ENCODE peak calls at places on chromosomes 7 and 10, in four cellular contexts. One of them, this sample, is unnamed.

GRCh38 chr10:109978481-109978880 is 29.3 kb upstream of the ADD3 start:
- DNase-seq in heart left ventricle: peak
- DNase-seq in stomach: peak
- DNase-seq in GM12878: no peak
- DNase-seq in this sample: peak

GRCh38 chr7:26723140-26723539 is 141.2 kb downstream of the SKAP2 start:
- DNase-seq in stomach: no peak
- DNase-seq in heart left ventricle: no peak
- DNase-seq in GM12878: no peak
- DNase-seq in this sample: no peak

GRCh38 chr10:6503171-6503570 is 76.9 kb downstream of the PRKCQ start:
- DNase-seq in heart left ventricle: no peak
- DNase-seq in stomach: no peak
- DNase-seq in GM12878: no peak
- DNase-seq in this sample: no peak

GRCh38 chr10:74704629-74705360 is 121.6 kb upstream of the KAT6B start:
- DNase-seq in GM12878: no peak
- DNase-seq in stomach: no peak
- DNase-seq in heart left ventricle: no peak
- DNase-seq in this sample: no peak

GRCh38 chr7:135492151-135492550 is 17.8 kb downstream of the CNOT4 start:
- DNase-seq in GM12878: no peak
- DNase-seq in heart left ventricle: no peak
- DNase-seq in stomach: no peak
- DNase-seq in this sample: no peak

GRCh38 chr7:2209146-2209960 is 23.4 kb downstream of the MAD1L1 start:
- DNase-seq in heart left ventricle: peak
- DNase-seq in stomach: peak
- DNase-seq in GM12878: peak
- DNase-seq in this sample: peak

GRCh38 chr10:27240891-27241639 is 468 bp upstream of the ACBD5 start:
- DNase-seq in heart left ventricle: no peak
- DNase-seq in stomach: peak
- DNase-seq in GM12878: no peak
- DNase-seq in this sample: peak

GRCh38 chr7:143068446-143068845 is 16.3 kb downstream of the OR6V1 start:
- DNase-seq in stomach: no peak
- DNase-seq in heart left ventricle: no peak
- DNase-seq in GM12878: no peak
- DNase-seq in this sample: no peak

GRCh38 chr7:150451097-150451793 is 815 bp downstream of the GIMAP8 start:
- DNase-seq in GM12878: peak
- DNase-seq in heart left ventricle: peak
- DNase-seq in stomach: no peak
- DNase-seq in this sample: peak

GRCh38 chr10:102998508-102998907 is 80.4 kb downstream of the CNNM2 start:
- DNase-seq in stomach: no peak
- DNase-seq in GM12878: no peak
- DNase-seq in heart left ventricle: no peak
- DNase-seq in this sample: no peak

GRCh38 chr10:78896169-78896931 is 172.4 kb upstream of the ZMIZ1 start:
- DNase-seq in heart left ventricle: no peak
- DNase-seq in GM12878: no peak
- DNase-seq in stomach: no peak
- DNase-seq in this sample: no peak

GRCh38 chr7:95264225-95264927 is 60.0 kb downstream of the PON1 start:
- DNase-seq in stomach: no peak
- DNase-seq in GM12878: no peak
- DNase-seq in heart left ventricle: no peak
- DNase-seq in this sample: no peak

GRCh38 chr10:130193493-130194193 is 57.5 kb downstream of the GLRX3 start:
- DNase-seq in stomach: no peak
- DNase-seq in heart left ventricle: no peak
- DNase-seq in GM12878: no peak
- DNase-seq in this sample: no peak

GRCh38 chr7:23254051-23254681 is 7.6 kb downstream of the GPNMB start:
- DNase-seq in GM12878: no peak
- DNase-seq in stomach: no peak
- DNase-seq in heart left ventricle: no peak
- DNase-seq in this sample: no peak

GRCh38 chr7:135186841-135187253 is 16.3 kb upstream of the CYREN start:
- DNase-seq in heart left ventricle: no peak
- DNase-seq in stomach: peak
- DNase-seq in GM12878: no peak
- DNase-seq in this sample: no peak

GRCh38 chr10:59880019-59880717 is 26.2 kb downstream of the CCDC6 start:
- DNase-seq in stomach: no peak
- DNase-seq in GM12878: no peak
- DNase-seq in heart left ventricle: no peak
- DNase-seq in this sample: no peak

GRCh38 chr10:124222298-124223000 is 129.1 kb upstream of the CHST15 start:
- DNase-seq in GM12878: no peak
- DNase-seq in heart left ventricle: no peak
- DNase-seq in stomach: no peak
- DNase-seq in this sample: no peak

GRCh38 chr7:98855610-98856009 is 14.2 kb downstream of the TMEM130 start:
- DNase-seq in GM12878: no peak
- DNase-seq in heart left ventricle: no peak
- DNase-seq in stomach: no peak
- DNase-seq in this sample: no peak

GRCh38 chr7:98856021-98856422 is 13.8 kb downstream of the TMEM130 start:
- DNase-seq in stomach: no peak
- DNase-seq in heart left ventricle: no peak
- DNase-seq in GM12878: no peak
- DNase-seq in this sample: no peak

GRCh38 chr7:98848918-98849317 is 20.9 kb downstream of the TMEM130 start:
- DNase-seq in GM12878: no peak
- DNase-seq in stomach: no peak
- DNase-seq in heart left ventricle: no peak
- DNase-seq in this sample: no peak

GRCh38 chr7:98852826-98853225 is 17.0 kb downstream of the TMEM130 start:
- DNase-seq in GM12878: no peak
- DNase-seq in stomach: no peak
- DNase-seq in heart left ventricle: no peak
- DNase-seq in this sample: no peak
- H3K27ac ChIP-seq in GM12878: no peak
- H3K27ac ChIP-seq in stomach: no peak
- H3K27ac ChIP-seq in heart left ventricle: no peak
- H3K27ac ChIP-seq in this sample: no peak

DNA sequence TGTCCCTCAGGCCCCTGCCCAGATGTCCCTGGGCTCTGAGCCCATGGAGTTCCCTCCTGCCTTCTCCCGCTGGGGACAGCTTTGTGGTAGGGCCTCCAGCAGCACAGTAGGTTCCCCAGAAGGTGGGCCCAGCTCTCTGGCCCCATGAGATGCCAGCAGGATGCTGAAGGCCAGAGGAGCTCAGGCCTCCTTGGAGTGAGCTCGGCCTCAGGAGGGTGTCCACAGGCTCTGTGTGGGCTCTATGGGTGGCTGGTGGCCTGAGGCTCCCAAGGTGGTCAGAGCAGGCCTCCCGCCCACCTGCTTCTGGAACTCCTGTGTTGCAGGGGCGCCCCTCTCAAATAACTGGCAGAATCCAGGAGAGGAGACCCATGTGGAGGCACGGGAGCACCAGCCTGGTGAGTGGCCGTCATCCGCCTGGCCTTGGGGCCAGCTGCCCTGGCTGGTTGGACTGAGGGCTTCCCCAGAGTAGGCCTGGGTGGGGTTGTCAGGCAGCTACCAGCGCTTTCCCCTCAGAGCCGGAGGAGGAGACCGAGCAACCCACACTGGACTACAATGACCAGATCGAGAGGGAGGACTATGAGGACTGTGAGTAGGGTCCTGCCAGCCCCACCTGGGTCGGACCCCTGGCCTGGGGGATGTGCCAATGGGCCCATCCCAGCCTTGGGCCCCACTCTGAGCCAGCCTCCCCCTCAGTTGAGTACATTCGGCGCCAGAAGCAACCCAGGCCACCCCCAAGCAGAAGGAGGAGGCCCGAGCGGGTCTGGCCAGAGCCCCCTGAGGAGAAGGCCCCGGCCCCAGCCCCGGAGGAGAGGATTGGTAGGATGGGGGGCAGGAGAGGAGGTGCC is 3.2 kb downstream of the AEBP1 start:
- DNase-seq in stomach: no peak
- DNase-seq in heart left ventricle: no peak
- DNase-seq in GM12878: no peak
- DNase-seq in this sample: no peak
- H3K4me3 ChIP-seq in stomach: peak
- H3K4me3 ChIP-seq in heart left ventricle: peak
- H3K4me3 ChIP-seq in GM12878: no peak
- H3K4me3 ChIP-seq in this sample: no peak

DNA sequence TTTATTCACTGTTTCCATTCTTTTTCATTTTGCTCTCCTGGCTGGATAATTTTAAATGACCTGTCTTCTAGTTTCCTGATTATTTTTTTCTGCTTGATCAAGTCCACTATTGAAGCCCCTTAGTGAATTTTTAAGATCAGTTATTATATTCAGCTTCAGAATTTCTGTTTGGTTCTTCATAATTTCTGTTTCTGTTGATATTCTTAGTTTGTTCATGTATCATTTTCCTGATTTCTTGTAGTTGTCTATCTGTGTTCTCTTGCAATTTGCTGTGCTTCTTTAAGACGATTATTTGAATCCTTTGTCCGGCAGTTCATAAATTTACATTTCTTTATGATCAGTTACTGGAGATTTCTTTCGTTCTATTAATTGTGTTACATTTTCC is 75.2 kb upstream of the CCDC71L start:
- DNase-seq in stomach: no peak
- DNase-seq in GM12878: no peak
- DNase-seq in heart left ventricle: no peak
- DNase-seq in this sample: no peak
- H3K27ac ChIP-seq in stomach: no peak
- H3K27ac ChIP-seq in GM12878: no peak
- H3K27ac ChIP-seq in heart left ventricle: no peak
- H3K27ac ChIP-seq in this sample: no peak

GRCh38 chr7:129055861-129056464 is 1.1 kb upstream of the TNPO3 start:
- DNase-seq in GM12878: no peak
- DNase-seq in heart left ventricle: no peak
- DNase-seq in stomach: no peak
- DNase-seq in this sample: no peak
- H3K4me3 ChIP-seq in GM12878: peak
- H3K4me3 ChIP-seq in heart left ventricle: no peak
- H3K4me3 ChIP-seq in stomach: no peak
- H3K4me3 ChIP-seq in this sample: no peak

This sample was measured in small intestine.